ENCODE peak calls at places on chromosome 17, in seven cellular contexts. L is non-pigmented ciliary epithelial cell, O is ELR, G is astrocyte of the spinal cord, W is smooth muscle cell of the brain vasculature, M is Kasumi-1, N is amygdala. X is an unnamed sample.

GRCh38 chr17:3695723-3696411 is at the start of gene P2RX5:
- DNase-seq in L (no peak), O (peak; percentile 30), G (no peak), W (no peak), M (no peak), N (no peak), X (no peak)

GRCh38 chr17:77666881-77667395 is 291.6 kb upstream of the TNRC6C start:
- DNase-seq in L (no peak), O (no peak), G (no peak), W (no peak), M (peak; percentile 85), N (no peak), X (no peak)

GRCh38 chr17:40343126-40344119 is 21.1 kb downstream of the GJD3 start:
- DNase-seq in L (no peak), O (no peak), G (no peak), W (no peak), M (no peak), N (no peak), X (no peak)

GRCh38 chr17:9890124-9890523 is 14.9 kb downstream of the RCVRN start:
- DNase-seq in L (no peak), O (peak; percentile 17), G (no peak), W (no peak), M (no peak), N (no peak), X (no peak)

GRCh38 chr17:36848008-36848902 is 89.0 kb upstream of the LHX1 start:
- DNase-seq in L (no peak), O (peak; percentile 16), G (no peak), W (no peak), M (no peak), N (no peak), X (no peak)

GRCh38 chr17:64747938-64748540 is 85.9 kb upstream of the SMURF2 start:
- DNase-seq in L (peak; percentile 15), O (peak; percentile 74), G (peak; percentile 39), W (no peak), M (no peak), N (no peak), X (no peak)

GRCh38 chr17:17154981-17155380 is 51.2 kb downstream of the PLD6 start:
- DNase-seq in L (no peak), O (no peak), G (no peak), W (no peak), M (no peak), N (no peak), X (no peak)

GRCh38 chr17:3870871-3871306 is 22.0 kb downstream of the CAMKK1 start:
- DNase-seq in L (no peak), O (no peak), G (no peak), W (no peak), M (peak; percentile 9), N (no peak), X (no peak)

GRCh38 chr17:73595068-73595865 is 49.0 kb downstream of the SDK2 start:
- DNase-seq in L (no peak), O (no peak), G (no peak), W (no peak), M (no peak), N (no peak), X (no peak)

GRCh38 chr17:65609749-65610148 is 48.3 kb upstream of the AXIN2 start:
- DNase-seq in L (no peak), O (no peak), G (no peak), W (no peak), M (no peak), N (no peak), X (no peak)

GRCh38 chr17:79950306-79950705 is 85.4 kb downstream of the TBC1D16 start:
- DNase-seq in L (no peak), O (no peak), G (no peak), W (no peak), M (no peak), N (no peak), X (no peak)

GRCh38 chr17:77690271-77691161 is 268.0 kb upstream of the TNRC6C start:
- DNase-seq in L (no peak), O (no peak), G (no peak), W (no peak), M (peak; percentile 82), N (no peak), X (no peak)

GRCh38 chr17:72176902-72177660 is 56.3 kb downstream of the SOX9 start:
- DNase-seq in L (no peak), O (peak; percentile 13), G (peak; percentile 26), W (no peak), M (no peak), N (no peak), X (no peak)

GRCh38 chr17:1008008-1008761 is 11.3 kb downstream of the TIMM22 start:
- DNase-seq in L (no peak), O (no peak), G (no peak), W (no peak), M (no peak), N (no peak), X (no peak)

GRCh38 chr17:1872254-1872653 is 42.4 kb downstream of the RPA1 start:
- DNase-seq in L (no peak), O (no peak), G (no peak), W (no peak), M (no peak), N (no peak), X (no peak)

GRCh38 chr17:18360518-18360917 is 2.8 kb downstream of the SHMT1 start:
- DNase-seq in L (no peak), O (no peak), G (no peak), W (no peak), M (no peak), N (no peak), X (no peak)

GRCh38 chr17:17587614-17588336 is 3.7 kb downstream of the PEMT start:
- DNase-seq in L (no peak), O (no peak), G (no peak), W (no peak), M (no peak), N (no peak), X (no peak)

GRCh38 chr17:77160877-77161530 is 20.2 kb downstream of the SEC14L1 start:
- DNase-seq in L (no peak), O (no peak), G (peak; percentile 36), W (no peak), M (no peak), N (no peak), X (no peak)

GRCh38 chr17:51461578-51462004 is 201.2 kb downstream of the UTP18 start:
- DNase-seq in L (no peak), O (peak; percentile 81), G (peak; percentile 8), W (no peak), M (peak; percentile 77), N (no peak), X (peak; percentile 20)

GRCh38 chr17:76492989-76493501 is 8.2 kb downstream of the RHBDF2 start:
- DNase-seq in L (peak; percentile 44), O (peak; percentile 93), G (peak; percentile 87), W (peak; percentile 85), M (peak; percentile 97), N (peak; percentile 28), X (no peak)

GRCh38 chr17:37392024-37392590 is 14.5 kb downstream of the ACACA start:
- DNase-seq in L (peak; percentile 77), O (peak; percentile 76), G (peak; percentile 68), W (no peak), M (no peak), N (no peak), X (no peak)

GRCh38 chr17:70636517-70637133 is 467.3 kb downstream of the KCNJ2 start:
- DNase-seq in L (no peak), O (peak; percentile 67), G (peak; percentile 58), W (peak; percentile 28), M (peak; percentile 54), N (no peak), X (no peak)

GRCh38 chr17:50944054-50944901 is 78.1 kb upstream of the TOB1 start:
- DNase-seq in L (no peak), O (peak; percentile 78), G (no peak), W (no peak), M (peak; percentile 85), N (no peak), X (peak; percentile 82)

GRCh38 chr17:73546770-73547345 is 97.4 kb downstream of the SDK2 start:
- DNase-seq in L (no peak), O (peak; percentile 3), G (no peak), W (no peak), M (peak; percentile 28), N (no peak), X (peak; percentile 50)

GRCh38 chr17:1888741-1889140 is 58.9 kb downstream of the RPA1 start:
- DNase-seq in L (no peak), O (no peak), G (no peak), W (no peak), M (no peak), N (no peak), X (no peak)

GRCh38 chr17:46192484-46193245 is 564 bp downstream of the KANSL1 start:
- DNase-seq in L (no peak), O (peak; percentile 89), G (peak; percentile 57), W (peak; percentile 43), M (peak; percentile 57), N (peak; percentile 89), X (no peak)

GRCh38 chr17:46772879-46773620 is 45.4 kb downstream of the WNT3 start:
- DNase-seq in L (no peak), O (no peak), G (no peak), W (no peak), M (peak; percentile 62), N (no peak), X (peak; percentile 67)

GRCh38 chr17:2776589-2777241 is 19.5 kb upstream of the RAP1GAP2 start:
- DNase-seq in L (no peak), O (no peak), G (no peak), W (no peak), M (no peak), N (no peak), X (no peak)

GRCh38 chr17:63700528-63701441 is 860 bp upstream of the LIMD2 start:
- DNase-seq in L (no peak), O (peak; percentile 43), G (peak; percentile 52), W (no peak), M (peak; percentile 69), N (no peak), X (no peak)

GRCh38 chr17:80860101-80860671 is 131.5 kb upstream of the CHMP6 start:
- DNase-seq in L (no peak), O (no peak), G (no peak), W (no peak), M (no peak), N (no peak), X (no peak)

GRCh38 chr17:2138318-2138717 is 83.4 kb downstream of the HIC1 start:
- DNase-seq in L (no peak), O (peak; percentile 34), G (no peak), W (no peak), M (peak; percentile 0), N (no peak), X (no peak)

GRCh38 chr17:61286449-61286848 is 113.2 kb upstream of the TBX2 start:
- DNase-seq in L (no peak), O (no peak), G (no peak), W (no peak), M (no peak), N (no peak), X (no peak)

GRCh38 chr17:413706-414440 is 61.3 kb upstream of the RPH3AL start:
- DNase-seq in L (no peak), O (no peak), G (no peak), W (no peak), M (peak; percentile 3), N (no peak), X (no peak)

GRCh38 chr17:60720763-60721531 is 43.3 kb downstream of the BCAS3 start:
- DNase-seq in L (peak; percentile 57), O (peak; percentile 75), G (peak; percentile 72), W (peak; percentile 54), M (peak; percentile 80), N (peak; percentile 0), X (peak; percentile 9)

GRCh38 chr17:9912146-9913099 is 7.4 kb upstream of the RCVRN start:
- DNase-seq in L (no peak), O (no peak), G (no peak), W (no peak), M (no peak), N (no peak), X (no peak)

GRCh38 chr17:41049110-41049509 is 2.0 kb upstream of the KRTAP2-1 start:
- DNase-seq in L (peak; percentile 67), O (peak; percentile 97), G (peak; percentile 74), W (no peak), M (no peak), N (no peak), X (no peak)

GRCh38 chr17:36728030-36728991 is 126.9 kb downstream of the MRM1 start:
- DNase-seq in L (no peak), O (no peak), G (no peak), W (no peak), M (no peak), N (no peak), X (peak; percentile 70)

X was measured in CMK.